ENCODE peak calls at places on chromosomes 2 and 18, in nine cellular contexts. P is NCI-H1105 treated with DMSO at 0.1 percent for 48 hours; G is activated naive CD8-positive, alpha-beta T cell treated with anti-CD3 and anti-CD28 coated beads, Interleukin-2, amount 50 U/mL, for 24 hours; B is tibial artery; K is ACHN; U is activated naive CD4-positive, alpha-beta T cell treated with Interleukin-2 at 50 U/mL for 16 hours; I is testis; L is D341Med; R is stromal cell of bone marrow. D is an unnamed sample.

GRCh38 chr2:95270541-95271081 is 3.6 kb upstream of the PROM2 start:
- DNase-seq in U (no peak), B (no peak), P (no peak), I (peak), G (no peak), L (no peak), K (no peak), R (no peak), D (no peak)

GRCh38 chr2:62446491-62446890 is 59.5 kb downstream of the TMEM17 start:
- DNase-seq in G (no peak), U (no peak), P (no peak), B (no peak), K (no peak), L (no peak), I (no peak), R (no peak), D (no peak)

GRCh38 chr2:36530178-36530982 is 67.6 kb downstream of the FEZ2 start:
- DNase-seq in G (no peak), K (no peak), L (no peak), U (no peak), I (no peak), P (no peak), R (peak), B (no peak), D (no peak)

GRCh38 chr18:79405781-79406575 is 10.2 kb downstream of the NFATC1 start:
- DNase-seq in I (peak), R (no peak), P (no peak), B (peak), G (peak), U (peak), L (no peak), K (no peak), D (no peak)

GRCh38 chr2:150531626-150532419 is 44.4 kb upstream of the RND3 start:
- DNase-seq in L (no peak), G (no peak), P (no peak), U (no peak), B (no peak), R (no peak), I (no peak), K (no peak), D (peak)

GRCh38 chr2:9318461-9319337 is 104.6 kb downstream of the ITGB1BP1 start:
- DNase-seq in L (no peak), G (no peak), P (peak), B (peak), K (no peak), R (no peak), I (peak), U (no peak), D (peak)

GRCh38 chr2:216139884-216140283 is 30.7 kb downstream of the XRCC5 start:
- DNase-seq in G (no peak), P (peak), U (peak), R (no peak), K (peak), I (no peak), L (peak), B (no peak), D (peak)

GRCh38 chr18:24659837-24660720 is 199.6 kb downstream of the HRH4 start:
- DNase-seq in G (peak), B (peak), L (no peak), R (peak), I (peak), P (peak), K (no peak), U (peak), D (no peak)

GRCh38 chr18:58297198-58297597 is 253.2 kb downstream of the NEDD4L start:
- DNase-seq in L (no peak), R (no peak), G (no peak), K (no peak), B (no peak), U (no peak), I (no peak), P (no peak), D (peak)

GRCh38 chr18:28204154-28204553 is 27.2 kb upstream of the CDH2 start:
- DNase-seq in G (no peak), I (no peak), P (no peak), R (peak), K (peak), B (no peak), L (no peak), U (no peak), D (peak)

GRCh38 chr2:68806511-68807109 is 64.6 kb downstream of the BMP10 start:
- DNase-seq in U (no peak), B (no peak), R (peak), G (no peak), K (no peak), I (no peak), P (no peak), L (no peak), D (no peak)

GRCh38 chr2:182368446-182368845 is 58.4 kb downstream of the PDE1A start:
- DNase-seq in R (peak), I (no peak), K (no peak), G (no peak), U (no peak), P (no peak), B (no peak), L (no peak), D (peak)

GRCh38 chr18:43681661-43682060 is 404.4 kb upstream of the SYT4 start:
- DNase-seq in I (no peak), K (no peak), G (no peak), L (no peak), R (no peak), B (no peak), U (no peak), P (no peak), D (peak)

GRCh38 chr2:230795856-230796255 is 68.9 kb upstream of the ITM2C start:
- DNase-seq in B (peak), U (no peak), P (no peak), G (no peak), R (peak), I (no peak), L (no peak), K (no peak), D (no peak)

GRCh38 chr2:218125095-218125494 is 733 bp upstream of the CXCR2 start:
- DNase-seq in L (no peak), I (no peak), B (no peak), U (no peak), K (no peak), G (no peak), P (no peak), R (no peak), D (no peak)

GRCh38 chr2:47307066-47307465 is 95.9 kb upstream of the MSH2 start:
- DNase-seq in L (no peak), G (no peak), R (no peak), U (no peak), I (no peak), K (no peak), B (no peak), P (peak), D (no peak)

GRCh38 chr2:240919786-240920782 is 13.9 kb downstream of the CROCC2 start:
- DNase-seq in I (peak), L (no peak), G (peak), P (no peak), K (no peak), B (peak), U (no peak), R (no peak), D (no peak)

GRCh38 chr2:126866451-126866850 is 32.2 kb upstream of the TEX51 start:
- DNase-seq in R (no peak), I (no peak), K (no peak), U (no peak), P (no peak), L (no peak), G (no peak), B (no peak), D (no peak)

GRCh38 chr2:160952462-160952861 is 207.8 kb upstream of the TANK start:
- DNase-seq in G (no peak), I (peak), R (no peak), U (no peak), K (no peak), P (no peak), L (no peak), B (peak), D (peak)

GRCh38 chr18:22044474-22045220 is 124.7 kb upstream of the GATA6 start:
- DNase-seq in P (no peak), U (no peak), B (no peak), L (no peak), R (no peak), G (no peak), K (no peak), I (no peak), D (no peak)